ENCODE peak calls at places on chromosomes 16 and 17, in ten cellular contexts. J is uterus, U is adrenal gland, I is ovary, D is prostate gland, E is heart left ventricle, A is body of pancreas, L is endothelial cell of umbilical vein, M is Peyer's patch, Z is tibial nerve. K is an unnamed sample. For H3K4me1 and H3K27me3, the result is how much of the 10 kb centered on the place peaks cover.

GRCh38 chr17:15289285-15290185 is 24.4 kb upstream of the PMP22 start:
- DNase-seq in J (no peak), U (no peak), I (no peak), D (no peak), E (no peak), A (no peak), L (peak), M (no peak), Z (no peak), K (no peak)

GRCh38 chr17:40341808-40342574 is 22.5 kb downstream of the GJD3 start:
- DNase-seq in J (peak), U (peak), I (peak), D (peak), E (peak), A (peak), L (peak), M (peak), Z (peak), K (peak)

GRCh38 chr17:48037924-48038323 is 327 bp upstream of the COPZ2 start:
- DNase-seq in J (no peak), U (no peak), I (no peak), D (no peak), E (no peak), A (no peak), L (peak), M (no peak), Z (no peak), K (no peak)

GRCh38 chr17:50511058-50511457 is 2.8 kb downstream of the MYCBPAP start:
- DNase-seq in J (no peak), U (peak), I (no peak), D (no peak), E (no peak), A (no peak), L (no peak), M (no peak), Z (no peak), K (peak)

GRCh38 chr17:64130559-64131001 is 636 bp upstream of the ERN1 start:
- DNase-seq in J (peak), U (peak), I (peak), D (no peak), E (peak), A (peak), L (peak), M (peak), Z (no peak), K (peak)

GRCh38 chr16:77236063-77236511 is 36.9 kb downstream of the SYCE1L start:
- DNase-seq in J (peak), U (peak), I (peak), D (peak), E (peak), A (peak), L (peak), M (peak), Z (peak), K (peak)

GRCh38 chr16:73365010-73365409 is 317.1 kb upstream of the ZFHX3 start:
- DNase-seq in J (no peak), U (peak), I (peak), D (no peak), E (peak), A (peak), L (no peak), M (no peak), Z (no peak), K (peak)

GRCh38 chr17:28897769-28898259 is 281 bp upstream of the FLOT2 start:
- DNase-seq in J (no peak), U (no peak), I (no peak), D (no peak), E (no peak), A (no peak), L (peak), M (peak), Z (no peak), K (no peak)

GRCh38 chr16:21638573-21638975 is 13.8 kb downstream of the IGSF6 start:
- DNase-seq in J (no peak), U (no peak), I (no peak), D (no peak), E (no peak), A (no peak), L (no peak), M (no peak), Z (no peak), K (no peak)

GRCh38 chr17:77591231-77591785 is 367.2 kb upstream of the TNRC6C start:
- DNase-seq in J (no peak), U (no peak), I (no peak), D (no peak), E (no peak), A (no peak), L (no peak), M (no peak), Z (no peak), K (peak)

GRCh38 chr16:10009691-10010090 is 172.5 kb downstream of the GRIN2A start:
- DNase-seq in J (no peak), U (no peak), I (no peak), D (no peak), E (no peak), A (no peak), L (no peak), M (no peak), Z (no peak), K (peak)

GRCh38 chr16:17343028-17343427 is 127.7 kb downstream of the XYLT1 start:
- DNase-seq in J (no peak), U (no peak), I (no peak), D (no peak), E (no peak), A (no peak), L (no peak), M (peak), Z (no peak), K (no peak)

GRCh38 chr16:58535100-58535499 is 19.8 kb downstream of the SETD6 start:
- DNase-seq in J (no peak), U (no peak), I (no peak), D (no peak), E (no peak), A (no peak), L (no peak), M (no peak), Z (no peak), K (no peak)

GRCh38 chr17:38730526-38731379 is 612 bp downstream of the CISD3 start:
- DNase-seq in J (peak), U (peak), I (peak), D (no peak), E (peak), A (peak), L (peak), M (peak), Z (peak), K (peak)

GRCh38 chr17:65562206-65562531 is 721 bp upstream of the AXIN2 start:
- DNase-seq in J (no peak), U (no peak), I (no peak), D (no peak), E (no peak), A (no peak), L (peak), M (no peak), Z (no peak), K (no peak)

GRCh38 chr17:81160306-81160705 is 5.0 kb upstream of the PVALEF start:
- DNase-seq in J (no peak), U (peak), I (peak), D (no peak), E (no peak), A (peak), L (peak), M (no peak), Z (no peak), K (no peak)

GRCh38 chr17:7004398-7005253 is 7.8 kb upstream of the RNASEK start:
- DNase-seq in J (no peak), U (no peak), I (no peak), D (peak), E (no peak), A (no peak), L (peak), M (no peak), Z (no peak), K (no peak)

GRCh38 chr16:54780266-54780665 is 150.4 kb upstream of the IRX5 start:
- DNase-seq in J (no peak), U (no peak), I (no peak), D (no peak), E (no peak), A (no peak), L (no peak), M (no peak), Z (no peak), K (no peak)

GRCh38 chr16:65121870-65122723 is at the start of gene CDH11:
- DNase-seq in J (peak), U (peak), I (peak), D (peak), E (peak), A (peak), L (peak), M (no peak), Z (peak), K (no peak)

GRCh38 chr17:82031303-82031884 is at the start of gene RAC3:
- DNase-seq in J (no peak), U (no peak), I (no peak), D (no peak), E (no peak), A (no peak), L (no peak), M (no peak), Z (no peak), K (no peak)

GRCh38 chr17:36869856-36870617 is 67.2 kb upstream of the LHX1 start:
- DNase-seq in J (no peak), U (peak), I (no peak), D (no peak), E (no peak), A (no peak), L (no peak), M (no peak), Z (no peak), K (no peak)

GRCh38 chr17:40015005-40015997 is at the start of gene CSF3:
- DNase-seq in J (peak), U (no peak), I (peak), D (no peak), E (no peak), A (peak), L (peak), M (no peak), Z (no peak), K (no peak)

GRCh38 chr17:1076982-1077302 is 80.0 kb downstream of the TIMM22 start:
- DNase-seq in J (no peak), U (no peak), I (no peak), D (no peak), E (peak), A (no peak), L (no peak), M (no peak), Z (no peak), K (no peak)
- TF ChIP-seq POLR2A in J (no peak), U (no peak), I (no peak), D (no peak), E (no peak), A (no peak), L (no peak), M (no peak), Z (no peak), K (no peak)

DNA sequence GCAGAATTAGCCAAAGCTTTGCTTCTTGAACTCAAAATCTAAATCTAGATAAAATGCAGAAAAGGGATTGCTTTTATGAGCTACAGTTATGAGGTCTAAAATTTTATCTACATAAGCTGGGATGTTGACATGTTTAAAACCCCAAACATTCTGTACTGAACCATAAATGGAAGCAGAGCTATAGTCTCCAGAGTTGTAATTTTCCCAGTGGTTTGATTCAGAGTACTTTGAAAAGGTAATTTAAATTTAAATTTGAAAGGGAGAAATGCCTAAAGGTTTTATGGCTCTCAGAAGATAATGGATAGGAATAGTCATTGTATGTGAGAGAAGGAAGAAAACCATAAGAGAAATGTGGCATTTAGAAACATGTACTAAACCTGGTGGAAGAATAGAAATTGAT is 163.2 kb downstream of the PPM1E start:
- DNase-seq in J (no peak), U (no peak), I (no peak), D (no peak), E (no peak), A (no peak), L (no peak), M (no peak), Z (no peak), K (no peak)
- H3K4me1 ChIP-seq in J (under half), U (under half), I (under half), D (under half), E (under half), A (under half), L (under half), M (under half), Z (under half), K (under half)

GRCh38 chr17:34579979-34580684 is 750 bp downstream of the TMEM132E start:
- DNase-seq in J (peak), U (no peak), I (peak), D (peak), E (peak), A (peak), L (peak), M (no peak), Z (no peak), K (peak)

GRCh38 chr17:34579017-34579946 is at the start of gene TMEM132E:
- DNase-seq in J (peak), U (peak), I (peak), D (peak), E (peak), A (peak), L (peak), M (peak), Z (no peak), K (peak)

GRCh38 chr17:34582185-34582900 is 3.0 kb downstream of the TMEM132E start:
- DNase-seq in J (no peak), U (no peak), I (no peak), D (no peak), E (no peak), A (no peak), L (no peak), M (no peak), Z (no peak), K (no peak)

GRCh38 chr17:34581446-34582184 is 2.2 kb downstream of the TMEM132E start:
- DNase-seq in J (no peak), U (no peak), I (peak), D (no peak), E (no peak), A (no peak), L (no peak), M (no peak), Z (no peak), K (no peak)

GRCh38 chr17:34580685-34581445 is 1.5 kb downstream of the TMEM132E start:
- DNase-seq in J (no peak), U (no peak), I (peak), D (no peak), E (no peak), A (no peak), L (no peak), M (no peak), Z (no peak), K (no peak)
- H3K27me3 ChIP-seq in J (under half), U (half or more), I (under half), D (under half), E (half or more), A (under half), L (half or more), M (under half), Z (half or more), K (under half)

GRCh38 chr16:3113765-3114479 is 1.5 kb downstream of the ZNF205 start:
- DNase-seq in J (no peak), U (no peak), I (no peak), D (no peak), E (no peak), A (no peak), L (no peak), M (no peak), Z (no peak), K (no peak)

GRCh38 chr16:3112881-3113574 is 642 bp downstream of the ZNF205 start:
- DNase-seq in J (peak), U (no peak), I (peak), D (no peak), E (no peak), A (no peak), L (no peak), M (no peak), Z (no peak), K (no peak)

GRCh38 chr16:3115561-3115960 is 3.2 kb downstream of the ZNF205 start:
- DNase-seq in J (no peak), U (no peak), I (no peak), D (no peak), E (no peak), A (no peak), L (no peak), M (no peak), Z (no peak), K (no peak)

GRCh38 chr16:3115011-3115410 is 2.6 kb downstream of the ZNF205 start:
- DNase-seq in J (no peak), U (peak), I (no peak), D (no peak), E (no peak), A (no peak), L (no peak), M (no peak), Z (no peak), K (no peak)

DNA sequence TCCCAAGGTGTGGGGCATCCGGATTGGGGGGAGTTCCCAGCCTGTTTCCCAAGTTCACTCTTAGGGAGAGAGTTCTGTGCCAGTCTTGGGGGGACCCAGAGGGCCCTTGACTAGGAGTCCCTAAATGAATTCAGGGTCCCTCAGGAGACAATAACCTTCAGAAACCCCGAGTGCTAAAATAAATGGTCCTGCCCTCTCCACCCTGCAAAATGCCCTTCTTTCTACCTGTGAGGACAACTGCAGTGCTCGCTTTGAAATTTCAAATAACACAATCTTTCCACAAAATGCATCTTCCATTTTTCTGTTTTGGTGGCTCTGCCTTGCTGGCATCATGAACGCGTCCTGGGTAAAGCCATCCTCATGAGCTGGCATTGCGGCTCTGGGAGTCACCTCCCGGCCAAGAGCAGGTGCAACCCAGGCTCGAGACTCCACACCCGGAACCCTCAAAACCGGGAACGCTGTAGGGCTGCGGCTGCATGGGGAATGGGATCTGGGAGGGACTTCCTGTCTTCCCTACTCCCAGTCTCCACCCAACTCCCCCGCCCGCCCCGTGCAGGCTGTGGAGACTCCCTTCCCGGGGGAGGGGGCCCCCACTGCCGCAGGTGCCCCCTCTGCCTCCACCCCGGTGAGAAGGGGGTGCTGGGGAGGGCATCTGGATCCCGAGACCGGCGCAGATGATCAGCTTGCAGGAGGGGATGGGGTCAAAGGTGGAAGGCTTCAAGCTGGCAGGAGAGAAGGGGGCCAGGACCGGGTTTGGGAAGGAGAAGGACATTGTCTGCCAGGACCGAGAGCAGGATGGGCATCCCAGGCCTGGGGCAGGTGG is at the start of gene ZNF205:
- DNase-seq in J (peak), U (peak), I (peak), D (peak), E (peak), A (peak), L (peak), M (no peak), Z (peak), K (peak)
- TF ChIP-seq POLR2A in J (no peak), U (no peak), I (no peak), D (no peak), E (peak), A (peak), L (peak), M (no peak), Z (no peak), K (no peak)

GRCh38 chr17:42521036-42521435 is 15.0 kb upstream of the NAGLU start:
- DNase-seq in J (no peak), U (no peak), I (no peak), D (no peak), E (no peak), A (no peak), L (peak), M (no peak), Z (no peak), K (no peak)

GRCh38 chr17:42522798-42523278 is 13.2 kb upstream of the NAGLU start:
- DNase-seq in J (peak), U (no peak), I (no peak), D (no peak), E (no peak), A (no peak), L (no peak), M (no peak), Z (no peak), K (no peak)

GRCh38 chr17:42522263-42522790 is 13.7 kb upstream of the NAGLU start:
- DNase-seq in J (no peak), U (peak), I (peak), D (no peak), E (no peak), A (no peak), L (no peak), M (no peak), Z (no peak), K (no peak)

GRCh38 chr17:42520540-42520951 is 15.5 kb upstream of the NAGLU start:
- DNase-seq in J (no peak), U (no peak), I (peak), D (no peak), E (peak), A (no peak), L (no peak), M (no peak), Z (no peak), K (no peak)

DNA sequence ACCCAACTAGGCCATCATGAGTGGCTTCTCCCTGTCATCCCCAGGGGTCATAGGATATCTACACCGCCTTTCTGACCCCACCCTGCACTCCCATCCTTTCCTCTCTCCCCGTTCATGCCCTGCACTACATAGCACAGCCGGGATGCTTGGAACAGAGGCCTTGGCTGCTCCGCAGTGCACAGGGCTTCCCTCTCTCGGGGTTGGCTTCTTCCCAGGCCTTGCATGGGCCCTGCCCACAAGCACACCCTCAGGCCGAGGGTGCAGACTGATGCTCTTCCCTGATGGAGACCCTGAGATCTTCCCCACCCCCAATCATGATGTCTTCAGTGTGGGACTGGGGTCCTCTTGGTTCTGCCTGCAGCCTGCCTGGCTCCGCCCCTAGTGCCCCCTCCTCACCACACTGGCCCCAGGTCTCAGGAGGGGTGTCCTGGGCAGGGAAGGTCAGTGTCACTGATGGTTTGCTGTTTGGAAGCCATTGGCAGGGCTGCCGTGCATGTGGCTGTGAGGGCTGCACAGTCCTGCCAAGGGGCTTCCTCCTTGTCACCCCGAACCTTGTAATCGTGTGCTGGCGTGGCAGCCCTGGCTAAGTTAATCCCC is 14.3 kb upstream of the NAGLU start:
- DNase-seq in J (peak), U (peak), I (peak), D (no peak), E (no peak), A (no peak), L (no peak), M (no peak), Z (no peak), K (no peak)
- H3K4me1 ChIP-seq in J (half or more), U (half or more), I (half or more), D (under half), E (under half), A (under half), L (half or more), M (under half), Z (under half), K (half or more)

GRCh38 chr16:86296263-86296662 is 214.1 kb upstream of the FOXF1 start:
- DNase-seq in J (no peak), U (no peak), I (no peak), D (no peak), E (no peak), A (no peak), L (no peak), M (no peak), Z (no peak), K (no peak)
- H3K27me3 ChIP-seq in J (under half), U (under half), I (under half), D (under half), E (under half), A (under half), L (half or more), M (under half), Z (half or more), K (under half)

GRCh38 chr17:5115673-5116651 is at the start of gene USP6:
- DNase-seq in J (no peak), U (no peak), I (peak), D (no peak), E (no peak), A (peak), L (no peak), M (no peak), Z (no peak), K (peak)

GRCh38 chr17:5110816-5111215 is 862 bp downstream of the ZNF232 start:
- DNase-seq in J (no peak), U (no peak), I (no peak), D (no peak), E (no peak), A (no peak), L (no peak), M (no peak), Z (no peak), K (no peak)

GRCh38 chr17:5111402-5112204 is at the start of gene ZNF232:
- DNase-seq in J (peak), U (peak), I (peak), D (peak), E (peak), A (peak), L (peak), M (peak), Z (peak), K (peak)
- TF ChIP-seq POLR2A in J (peak), U (peak), I (peak), D (peak), E (peak), A (peak), L (peak), M (peak), Z (no peak), K (no peak)

GRCh38 chr16:1446296-1447080 is 2.1 kb upstream of the CCDC154 start:
- DNase-seq in J (no peak), U (no peak), I (no peak), D (no peak), E (no peak), A (no peak), L (no peak), M (no peak), Z (no peak), K (no peak)
- H3K4me1 ChIP-seq in J (under half), U (under half), I (under half), D (under half), E (under half), A (under half), L (under half), M (under half), Z (under half), K (under half)